ENCODE peak calls at places on chromosomes 1 and 21, in six cellular contexts. S is CD4-positive, alpha-beta T cell; H is SJSA1; M is AML-193; F is HT-29; L is stimulated activated CD4-positive, alpha-beta T cell treated with anti-CD3 and anti-CD28 coated beads, TNF-alpha, amount 100 ng/mL, for 1 hour. N is an unnamed sample.

GRCh38 chr1:55005351-55006140 is 6.8 kb downstream of the BSND start:
- DNase-seq in S (no peak), H (no peak), M (no peak), F (no peak), L (no peak), N (no peak)

GRCh38 chr1:229380514-229381160 is 37.8 kb upstream of the CCSAP start:
- DNase-seq in S (no peak), H (no peak), M (no peak), F (no peak), L (no peak), N (no peak)

GRCh38 chr1:226369110-226369509 is 38.8 kb downstream of the PARP1 start:
- DNase-seq in S (no peak), H (no peak), M (no peak), F (no peak), L (no peak), N (no peak)

GRCh38 chr1:14421977-14422609 is 176.4 kb upstream of the KAZN start:
- DNase-seq in S (no peak), H (no peak), M (no peak), F (no peak), L (no peak), N (no peak)

GRCh38 chr1:179929955-179930798 is 24.4 kb upstream of the CEP350 start:
- DNase-seq in S (no peak), H (no peak), M (no peak), F (no peak), L (no peak), N (no peak)

GRCh38 chr1:211606914-211607751 is 28.2 kb upstream of the SLC30A1 start:
- DNase-seq in S (peak), H (no peak), M (peak), F (no peak), L (no peak), N (no peak)

GRCh38 chr21:35924714-35925301 is 135.5 kb downstream of the SETD4 start:
- DNase-seq in S (no peak), H (no peak), M (no peak), F (no peak), L (no peak), N (no peak)

GRCh38 chr1:21176589-21177555 is at the start of gene EIF4G3:
- DNase-seq in S (peak), H (peak), M (peak), F (peak), L (peak), N (peak)

GRCh38 chr21:45859041-45859761 is 122.4 kb upstream of the COL6A1 start:
- DNase-seq in S (no peak), H (no peak), M (no peak), F (no peak), L (no peak), N (peak)

GRCh38 chr21:45220106-45220505 is 67.6 kb downstream of the POFUT2 start:
- DNase-seq in S (no peak), H (no peak), M (no peak), F (no peak), L (no peak), N (no peak)

GRCh38 chr1:154808909-154809262 is 61.2 kb downstream of the KCNN3 start:
- DNase-seq in S (no peak), H (no peak), M (no peak), F (no peak), L (no peak), N (no peak)

GRCh38 chr1:197868751-197869501 is 33.5 kb upstream of the C1orf53 start:
- DNase-seq in S (no peak), H (peak), M (peak), F (peak), L (peak), N (peak)